ENCODE peak calls at places on chromosomes 7 and 10, in seven cellular contexts. T is IMR-90, Q is Caco-2, W is cardiac muscle cell, Y is fibroblast of mammary gland, N is cortex of kidney, V is CD14-positive monocyte. U is an unnamed sample.

GRCh38 chr7:2241580-2242540 is at the start of the genes MRM2 and NUDT1:
- DNase-seq in Y (peak), W (peak), T (peak), V (peak), Q (peak), N (no peak), U (peak)

GRCh38 chr7:458511-459245 is 61.0 kb downstream of the PDGFA start:
- DNase-seq in Q (no peak), Y (no peak), V (no peak), N (no peak), W (no peak), T (no peak), U (no peak)

GRCh38 chr10:12432402-12433189 is 83.2 kb downstream of the CAMK1D start:
- DNase-seq in Q (peak), Y (no peak), W (no peak), N (no peak), V (no peak), T (no peak), U (no peak)

GRCh38 chr10:79400567-79401004 is 44.8 kb downstream of the ZCCHC24 start:
- DNase-seq in N (no peak), Q (no peak), W (peak), T (no peak), Y (peak), V (no peak), U (no peak)

GRCh38 chr7:94904982-94905381 is 2.4 kb upstream of the PPP1R9A start:
- DNase-seq in V (no peak), Q (no peak), N (no peak), T (no peak), Y (no peak), W (no peak), U (no peak)

GRCh38 chr10:66983482-66983818 is 57.6 kb downstream of the LRRTM3 start:
- DNase-seq in N (no peak), W (no peak), Y (no peak), T (no peak), Q (no peak), V (no peak), U (no peak)

GRCh38 chr7:89695241-89695640 is 459.0 kb upstream of the STEAP1 start:
- DNase-seq in Y (no peak), V (no peak), Q (no peak), N (no peak), T (no peak), W (no peak), U (no peak)

GRCh38 chr10:53957401-53957800 is 843.6 kb downstream of the PCDH15 start:
- DNase-seq in Q (no peak), T (no peak), Y (no peak), N (no peak), W (no peak), V (no peak), U (peak)

GRCh38 chr7:134890246-134891240 is 95.8 kb upstream of the AGBL3 start:
- DNase-seq in Y (peak), T (peak), N (no peak), V (no peak), W (no peak), Q (no peak), U (peak)

GRCh38 chr7:129282865-129283264 is 58.0 kb downstream of the AHCYL2 start:
- DNase-seq in Y (no peak), W (no peak), V (no peak), Q (no peak), N (no peak), T (no peak), U (no peak)

GRCh38 chr7:83355143-83355542 is 192.5 kb upstream of the PCLO start:
- DNase-seq in V (no peak), W (no peak), Y (peak), Q (no peak), T (no peak), N (no peak), U (no peak)

GRCh38 chr7:96120856-96121255 is 201.0 kb downstream of the SLC25A13 start:
- DNase-seq in V (no peak), N (no peak), Q (no peak), T (no peak), Y (peak), W (no peak), U (no peak)

GRCh38 chr7:35714862-35715261 is 19.9 kb upstream of the HERPUD2 start:
- DNase-seq in W (no peak), T (no peak), Y (no peak), N (no peak), Q (peak), V (no peak), U (no peak)

GRCh38 chr10:62170738-62171137 is 97.9 kb downstream of the RTKN2 start:
- DNase-seq in N (no peak), W (no peak), Q (no peak), V (no peak), Y (no peak), T (no peak), U (no peak)

GRCh38 chr10:24912214-24912613 is 40.2 kb downstream of the PRTFDC1 start:
- DNase-seq in T (peak), Q (no peak), W (no peak), Y (peak), V (peak), N (no peak), U (no peak)

GRCh38 chr7:94449151-94449725 is 54.5 kb downstream of the COL1A2 start:
- DNase-seq in N (no peak), V (no peak), W (peak), Q (no peak), T (peak), Y (peak), U (peak)

GRCh38 chr7:30347226-30348082 is 63.1 kb downstream of the ZNRF2 start:
- DNase-seq in Q (no peak), Y (no peak), W (no peak), T (peak), N (no peak), V (no peak), U (peak)

GRCh38 chr7:30251708-30252329 is 32.6 kb upstream of the ZNRF2 start:
- DNase-seq in V (no peak), T (no peak), Q (no peak), W (no peak), Y (peak), N (no peak), U (no peak)

U was measured in renal cortical epithelial cell.